ENCODE peak calls at places on chromosomes 4 and X, in five cellular contexts. One of them, this sample, is unnamed.

GRCh38 chr4:101264993-101265815 is 82.1 kb downstream of the PPP3CA start:
- DNase-seq in endothelial cell: no peak
- DNase-seq in naive thymus-derived CD4-positive, alpha-beta T cell: no peak
- DNase-seq in KBM-7: no peak
- DNase-seq in prostate gland: no peak
- DNase-seq in this sample: no peak

GRCh38 chr4:79977131-79977840 is 95.7 kb downstream of the ANTXR2 start:
- DNase-seq in endothelial cell: no peak
- DNase-seq in naive thymus-derived CD4-positive, alpha-beta T cell: no peak
- DNase-seq in KBM-7: no peak
- DNase-seq in prostate gland: no peak
- DNase-seq in this sample: no peak

GRCh38 chr4:7843831-7844230 is 95.8 kb downstream of the AFAP1 start:
- DNase-seq in endothelial cell: no peak
- DNase-seq in naive thymus-derived CD4-positive, alpha-beta T cell: no peak
- DNase-seq in KBM-7: no peak
- DNase-seq in prostate gland: no peak
- DNase-seq in this sample: no peak

GRCh38 chr4:41410049-41410448 is 127.9 kb upstream of the LIMCH1 start:
- DNase-seq in endothelial cell: no peak
- DNase-seq in naive thymus-derived CD4-positive, alpha-beta T cell: no peak
- DNase-seq in KBM-7: no peak
- DNase-seq in prostate gland: no peak
- DNase-seq in this sample: no peak

GRCh38 chrX:55524487-55524886 is 34.8 kb upstream of the USP51 start:
- DNase-seq in endothelial cell: no peak
- DNase-seq in naive thymus-derived CD4-positive, alpha-beta T cell: no peak
- DNase-seq in KBM-7: no peak
- DNase-seq in prostate gland: no peak
- DNase-seq in this sample: no peak

GRCh38 chr4:152581536-152582160 is 45.8 kb upstream of the FBXW7 start:
- DNase-seq in endothelial cell: no peak
- DNase-seq in naive thymus-derived CD4-positive, alpha-beta T cell: no peak
- DNase-seq in KBM-7: no peak
- DNase-seq in prostate gland: no peak
- DNase-seq in this sample: no peak

GRCh38 chr4:183408791-183409190 is 35.6 kb upstream of the CDKN2AIP start:
- DNase-seq in endothelial cell: no peak
- DNase-seq in naive thymus-derived CD4-positive, alpha-beta T cell: no peak
- DNase-seq in KBM-7: peak; percentile 53
- DNase-seq in prostate gland: peak; percentile 49
- DNase-seq in this sample: no peak

GRCh38 chrX:103656623-103657022 is 27.8 kb downstream of the TCEAL1 start:
- DNase-seq in endothelial cell: no peak
- DNase-seq in naive thymus-derived CD4-positive, alpha-beta T cell: no peak
- DNase-seq in KBM-7: no peak
- DNase-seq in prostate gland: no peak
- DNase-seq in this sample: no peak

GRCh38 chr4:139559095-139559490 is 3.1 kb upstream of the SETD7 start:
- DNase-seq in endothelial cell: no peak
- DNase-seq in naive thymus-derived CD4-positive, alpha-beta T cell: no peak
- DNase-seq in KBM-7: no peak
- DNase-seq in prostate gland: no peak
- DNase-seq in this sample: no peak

GRCh38 chr4:51884055-51884454 is 41.1 kb downstream of the DCUN1D4 start:
- DNase-seq in endothelial cell: no peak
- DNase-seq in naive thymus-derived CD4-positive, alpha-beta T cell: no peak
- DNase-seq in KBM-7: no peak
- DNase-seq in prostate gland: no peak
- DNase-seq in this sample: no peak

GRCh38 chrX:9859711-9860555 is 73.7 kb downstream of the SHROOM2 start:
- DNase-seq in endothelial cell: no peak
- DNase-seq in naive thymus-derived CD4-positive, alpha-beta T cell: no peak
- DNase-seq in KBM-7: no peak
- DNase-seq in prostate gland: no peak
- DNase-seq in this sample: no peak